ENCODE peak calls at places on chromosomes 7 and 10, in eight cellular contexts. J is cardiac muscle cell, Z is transverse colon, P is breast epithelium, X is lung, A is fibroblast of the aortic adventitia, B is endodermal cell, O is OCI-LY7. L is an unnamed sample.

GRCh38 chr10:131870831-131871672 is 29.8 kb upstream of the PPP2R2D start:
- DNase-seq in J (peak), Z (no peak), P (no peak), X (no peak), A (no peak), B (peak), O (no peak), L (no peak)

GRCh38 chr7:70728873-70729552 is 402.9 kb upstream of the GALNT17 start:
- DNase-seq in J (no peak), Z (peak), P (no peak), X (no peak), A (peak), B (peak), O (no peak), L (no peak)

GRCh38 chr10:76984559-76985443 is 652.8 kb downstream of the KCNMA1 start:
- DNase-seq in J (peak), Z (peak), P (peak), X (peak), A (peak), B (peak), O (peak), L (peak)

GRCh38 chr7:14841850-14842249 is 60.7 kb downstream of the DGKB start:
- DNase-seq in J (no peak), Z (no peak), P (no peak), X (no peak), A (peak), B (no peak), O (no peak), L (peak)

GRCh38 chr10:62268027-62268398 is 631 bp downstream of the RTKN2 start:
- DNase-seq in J (peak), Z (no peak), P (no peak), X (no peak), A (no peak), B (no peak), O (peak), L (no peak)

GRCh38 chr7:35334511-35334910 is 80.6 kb upstream of the TBX20 start:
- DNase-seq in J (no peak), Z (no peak), P (no peak), X (no peak), A (no peak), B (no peak), O (no peak), L (no peak)

GRCh38 chr10:9294132-9294663 is 1239.7 kb downstream of the GATA3 start:
- DNase-seq in J (no peak), Z (no peak), P (no peak), X (no peak), A (no peak), B (no peak), O (no peak), L (no peak)

GRCh38 chr7:159215053-159215452 is 70.4 kb upstream of the VIPR2 start:
- DNase-seq in J (no peak), Z (no peak), P (no peak), X (no peak), A (no peak), B (peak), O (no peak), L (no peak)

GRCh38 chr7:36305648-36306047 is 84.0 kb upstream of the ANLN start:
- DNase-seq in J (no peak), Z (no peak), P (no peak), X (no peak), A (peak), B (no peak), O (no peak), L (no peak)

GRCh38 chr10:84026821-84027257 is 112.5 kb upstream of the GHITM start:
- DNase-seq in J (peak), Z (no peak), P (no peak), X (no peak), A (no peak), B (peak), O (peak), L (peak)

GRCh38 chr7:3649250-3649649 is 348.2 kb downstream of the SDK1 start:
- DNase-seq in J (no peak), Z (no peak), P (no peak), X (no peak), A (no peak), B (no peak), O (no peak), L (no peak)

GRCh38 chr10:93991596-93992284 is 2.0 kb upstream of the PLCE1 start:
- DNase-seq in J (peak), Z (peak), P (no peak), X (peak), A (peak), B (peak), O (no peak), L (peak)

GRCh38 chr10:93299195-93299594 is 182.9 kb downstream of the MYOF start:
- DNase-seq in J (no peak), Z (no peak), P (no peak), X (no peak), A (no peak), B (no peak), O (no peak), L (no peak)

GRCh38 chr7:48964074-48964473 is 39.7 kb downstream of the CDC14C start:
- DNase-seq in J (peak), Z (no peak), P (no peak), X (peak), A (peak), B (no peak), O (no peak), L (peak)

GRCh38 chr7:93551063-93551895 is 23.2 kb downstream of the CALCR start:
- DNase-seq in J (peak), Z (no peak), P (no peak), X (no peak), A (peak), B (no peak), O (peak), L (peak)

GRCh38 chr10:99733366-99733765 is 1.3 kb downstream of the CUTC start:
- DNase-seq in J (peak), Z (no peak), P (no peak), X (peak), A (peak), B (no peak), O (no peak), L (peak)

GRCh38 chr10:30456262-30456661 is 22.3 kb downstream of the MAP3K8 start:
- DNase-seq in J (no peak), Z (peak), P (no peak), X (peak), A (no peak), B (no peak), O (peak), L (no peak)

GRCh38 chr7:66052447-66052846 is 23.2 kb upstream of the ASL start:
- DNase-seq in J (no peak), Z (no peak), P (no peak), X (no peak), A (no peak), B (no peak), O (no peak), L (no peak)

GRCh38 chr10:92150798-92151197 is 140.1 kb downstream of the CPEB3 start:
- DNase-seq in J (no peak), Z (no peak), P (no peak), X (no peak), A (no peak), B (no peak), O (no peak), L (no peak)

GRCh38 chr7:28626629-28627262 is 214.4 kb downstream of the CREB5 start:
- DNase-seq in J (peak), Z (no peak), P (no peak), X (no peak), A (peak), B (peak), O (peak), L (peak)

GRCh38 chr10:49419005-49419404 is 23.1 kb upstream of the DRGX start:
- DNase-seq in J (no peak), Z (no peak), P (peak), X (peak), A (no peak), B (peak), O (no peak), L (no peak)

GRCh38 chr10:124534231-124534798 is 72.7 kb downstream of the LHPP start:
- DNase-seq in J (peak), Z (peak), P (peak), X (peak), A (peak), B (peak), O (peak), L (no peak)

GRCh38 chr10:86779267-86780017 is 23.0 kb downstream of the BMPR1A start:
- DNase-seq in J (no peak), Z (no peak), P (no peak), X (no peak), A (peak), B (no peak), O (no peak), L (peak)

GRCh38 chr7:106065560-106066500 is 46.3 kb downstream of the SYPL1 start:
- DNase-seq in J (no peak), Z (peak), P (no peak), X (no peak), A (no peak), B (no peak), O (no peak), L (peak)

GRCh38 chr10:97770265-97770664 is 1.5 kb downstream of the SFRP5 start:
- DNase-seq in J (no peak), Z (no peak), P (no peak), X (no peak), A (no peak), B (no peak), O (no peak), L (no peak)

GRCh38 chr10:97773096-97773495 is 1.3 kb upstream of the SFRP5 start:
- DNase-seq in J (no peak), Z (no peak), P (no peak), X (no peak), A (no peak), B (no peak), O (no peak), L (no peak)

GRCh38 chr10:97768322-97769315 is 3.2 kb downstream of the SFRP5 start:
- DNase-seq in J (no peak), Z (no peak), P (no peak), X (no peak), A (no peak), B (no peak), O (no peak), L (no peak)

GRCh38 chr10:97771913-97772823 is at the start of gene SFRP5:
- DNase-seq in J (peak), Z (no peak), P (no peak), X (no peak), A (no peak), B (peak), O (no peak), L (no peak)

DNA sequence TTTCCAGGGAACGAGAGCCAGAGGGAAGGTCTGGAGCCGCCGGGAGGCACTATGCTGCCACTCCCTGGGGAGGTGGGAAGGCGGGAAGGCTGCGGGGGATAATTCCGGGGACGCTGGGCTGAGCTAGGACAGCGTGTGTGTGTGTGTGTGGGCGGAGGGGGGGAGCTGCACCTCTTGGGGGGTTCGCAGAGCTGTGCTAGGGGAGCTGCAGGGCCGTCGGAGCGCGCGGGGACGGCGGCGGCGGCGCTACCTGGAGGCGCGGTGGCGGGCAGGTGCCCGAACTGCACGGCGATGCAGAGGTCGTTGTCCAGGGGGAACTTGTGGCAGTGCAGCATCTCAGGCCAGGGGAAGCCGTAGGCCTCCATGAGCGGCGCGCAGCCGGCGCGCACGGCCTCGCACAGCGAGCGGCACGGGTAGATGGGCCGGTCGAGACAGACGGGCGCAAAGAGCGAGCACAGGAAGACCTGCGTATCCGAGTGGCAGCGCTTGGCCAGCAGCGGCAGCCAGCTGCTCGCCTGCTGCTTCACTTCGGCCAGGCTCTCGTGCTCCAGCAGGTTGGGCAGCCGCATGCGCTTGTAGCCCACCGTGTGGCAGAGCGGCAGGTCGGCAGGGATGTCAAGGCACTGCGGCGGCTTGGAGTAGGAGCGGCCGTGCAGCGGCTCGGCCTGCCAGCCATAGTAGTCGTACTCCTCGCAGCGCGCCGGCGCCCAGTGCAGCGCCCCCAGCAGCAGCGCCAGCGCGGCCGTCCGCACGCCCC is 566 bp downstream of the SFRP5 start:
- DNase-seq in J (peak), Z (no peak), P (no peak), X (no peak), A (peak), B (peak), O (no peak), L (peak)
- H3K4me3 ChIP-seq in J (peak), Z (peak), P (peak), X (no peak), A (peak), B (peak), O (no peak), L (no peak)

DNA sequence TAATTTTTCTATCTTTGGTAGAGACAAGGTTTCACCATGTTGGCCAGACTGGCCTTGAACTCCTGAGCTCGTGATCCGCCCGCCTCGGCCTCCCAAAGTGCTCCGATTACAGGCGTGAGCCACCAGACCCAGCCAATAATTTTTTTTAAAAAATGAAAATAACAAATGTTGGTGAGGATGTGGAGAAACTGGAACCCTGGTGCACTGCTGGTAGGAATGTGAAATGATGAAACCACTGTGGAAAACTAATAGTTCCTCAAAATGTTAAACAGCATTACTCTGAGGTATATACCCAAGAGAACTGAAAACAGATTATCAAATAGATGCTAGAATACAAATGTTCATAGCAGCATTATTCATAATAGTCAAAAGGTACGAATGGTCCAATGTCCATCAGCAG is 23.0 kb upstream of the YWHAG start:
- DNase-seq in J (no peak), Z (no peak), P (no peak), X (no peak), A (no peak), B (no peak), O (no peak), L (no peak)
- TF ChIP-seq CTCF in J (no peak), Z (no peak), P (no peak), X (no peak), A (peak), B (peak), O (no peak), L (peak)

DNA sequence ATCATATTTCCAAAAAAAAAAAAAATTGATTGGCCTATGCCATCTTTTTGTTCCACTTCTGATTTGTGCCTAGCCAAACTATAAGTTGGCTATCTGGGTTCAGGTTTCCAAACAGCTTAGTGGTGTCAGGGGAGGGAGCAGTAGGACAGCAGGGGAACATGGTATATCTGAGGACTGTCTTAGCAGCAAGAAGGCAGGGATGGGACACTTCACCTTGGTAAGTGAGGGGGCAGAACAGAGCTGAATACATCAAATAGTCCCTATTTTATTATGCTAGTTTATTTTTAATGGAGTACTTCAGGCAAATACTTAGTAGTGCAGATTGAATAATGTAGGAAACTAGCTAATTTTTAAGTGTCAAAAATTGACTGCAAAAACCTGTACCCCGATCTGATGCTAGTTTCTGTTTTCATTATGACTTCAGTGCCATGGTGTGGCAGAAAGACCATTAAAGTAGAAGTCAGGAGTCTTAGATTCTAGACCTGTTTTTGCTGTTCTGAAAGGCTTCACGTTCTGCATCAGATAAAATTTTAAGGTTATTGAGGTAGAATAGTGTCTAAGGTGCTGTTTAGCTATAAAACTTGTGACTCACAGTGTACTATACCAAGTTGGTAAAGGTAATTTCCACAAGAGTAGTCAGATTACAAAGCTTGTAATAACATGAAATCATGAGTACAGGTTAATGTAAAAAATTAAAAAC is 38.4 kb downstream of the ZNRF2 start:
- DNase-seq in J (no peak), Z (no peak), P (no peak), X (no peak), A (no peak), B (no peak), O (peak), L (no peak)
- H3K4me3 ChIP-seq in J (no peak), Z (peak), P (no peak), X (no peak), A (no peak), B (no peak), O (peak), L (no peak)

GRCh38 chr10:71274901-71275796 is 43.9 kb upstream of the SLC29A3 start:
- DNase-seq in J (no peak), Z (no peak), P (no peak), X (no peak), A (no peak), B (no peak), O (no peak), L (no peak)
- TF ChIP-seq CTCF in J (no peak), Z (no peak), P (no peak), X (no peak), A (no peak), B (peak), O (no peak), L (no peak)